ENCODE peak calls at places on chromosomes 5 and 9, in four cellular contexts. B is stomach, C is LoVo, F is HCEC 1CT. J is an unnamed sample.

GRCh38 chr5:177994063-177994462 is 2.0 kb downstream of the PROP1 start:
- DNase-seq in C (no peak), B (no peak), F (no peak), J (no peak)

GRCh38 chr5:51278458-51279049 is 104.7 kb upstream of the ISL1 start:
- DNase-seq in B (no peak), F (no peak), C (no peak), J (no peak)

GRCh38 chr5:39148983-39149534 is 70.3 kb downstream of the FYB1 start:
- DNase-seq in C (no peak), F (peak; percentile 20), B (no peak), J (peak; percentile 19)

GRCh38 chr5:14871084-14871572 is 450 bp downstream of the ANKH start:
- DNase-seq in F (peak; percentile 5), B (no peak), C (peak; percentile 23), J (peak; percentile 37)

GRCh38 chr9:130866474-130866965 is 30.1 kb downstream of the QRFP start:
- DNase-seq in B (peak; percentile 82), F (peak; percentile 84), C (peak; percentile 71), J (peak; percentile 94)

GRCh38 chr9:23551171-23551795 is 274.8 kb downstream of the ELAVL2 start:
- DNase-seq in C (no peak), F (no peak), B (no peak), J (no peak)

GRCh38 chr5:96434201-96434645 is 1.2 kb upstream of the PCSK1 start:
- DNase-seq in B (peak; percentile 63), F (peak; percentile 55), C (peak; percentile 72), J (peak; percentile 66)

GRCh38 chr5:135880801-135881200 is 14.8 kb downstream of the IL9 start:
- DNase-seq in F (no peak), C (peak; percentile 59), B (no peak), J (no peak)

GRCh38 chr5:10590226-10591047 is 26.6 kb downstream of the ANKRD33B start:
- DNase-seq in B (no peak), C (no peak), F (no peak), J (no peak)

GRCh38 chr5:16350816-16351215 is 114.8 kb downstream of the ZNF622 start:
- DNase-seq in F (no peak), B (no peak), C (peak; percentile 10), J (no peak)

GRCh38 chr5:140648132-140648432 is 453 bp downstream of the IK start:
- DNase-seq in F (no peak), B (no peak), C (no peak), J (no peak)

GRCh38 chr9:131735238-131736181 is 4.4 kb downstream of the RAPGEF1 start:
- DNase-seq in C (peak; percentile 84), F (peak; percentile 20), B (peak; percentile 56), J (peak; percentile 54)

GRCh38 chr5:71783891-71784290 is 64.8 kb downstream of the CARTPT start:
- DNase-seq in B (no peak), F (no peak), C (no peak), J (no peak)

GRCh38 chr5:91478096-91478495 is 95.0 kb upstream of the ARRDC3 start:
- DNase-seq in C (no peak), F (no peak), B (no peak), J (no peak)

GRCh38 chr5:113692466-113693204 is 179.1 kb downstream of the YTHDC2 start:
- DNase-seq in C (no peak), B (no peak), F (no peak), J (no peak)

GRCh38 chr9:134942421-134943119 is 24.9 kb upstream of the FCN1 start:
- DNase-seq in B (no peak), C (no peak), F (no peak), J (no peak)

GRCh38 chr5:155935723-155936122 is 391.2 kb upstream of the SGCD start:
- DNase-seq in C (no peak), F (no peak), B (no peak), J (no peak)

GRCh38 chr9:119020730-119021333 is 348.4 kb downstream of the BRINP1 start:
- DNase-seq in F (no peak), C (no peak), B (no peak), J (no peak)

GRCh38 chr5:83312672-83313071 is 158.9 kb upstream of the VCAN start:
- DNase-seq in F (no peak), C (no peak), B (no peak), J (no peak)

GRCh38 chr5:169385636-169386035 is 84.7 kb upstream of the SLIT3 start:
- DNase-seq in B (no peak), C (no peak), F (no peak), J (no peak)

GRCh38 chr5:113153512-113154097 is 177.0 kb downstream of the DCP2 start:
- DNase-seq in C (no peak), F (peak; percentile 61), B (no peak), J (no peak)

GRCh38 chr5:157165668-157166067 is 396 bp downstream of the GARIN3 start:
- DNase-seq in F (no peak), B (no peak), C (no peak), J (no peak)

GRCh38 chr9:126317513-126317912 is 9.1 kb upstream of the MVB12B start:
- DNase-seq in C (peak; percentile 21), B (no peak), F (no peak), J (no peak)

GRCh38 chr5:74772359-74772758 is 5.3 kb downstream of the NSA2 start:
- DNase-seq in B (no peak), F (peak; percentile 51), C (no peak), J (no peak)

GRCh38 chr9:104412238-104412637 is 91.8 kb upstream of the OR13F1 start:
- DNase-seq in B (no peak), C (no peak), F (no peak), J (peak; percentile 18)

GRCh38 chr5:143023447-143024096 is 253.4 kb downstream of the ARHGAP26 start:
- DNase-seq in F (no peak), C (no peak), B (peak; percentile 28), J (no peak)

GRCh38 chr5:76695336-76695735 is 20.6 kb upstream of the F2R start:
- DNase-seq in F (no peak), C (no peak), B (no peak), J (no peak)

GRCh38 chr9:75467141-75467540 is 378.8 kb downstream of the OSTF1 start:
- DNase-seq in C (no peak), B (no peak), F (no peak), J (no peak)

GRCh38 chr5:1509346-1510085 is 14.2 kb downstream of the LPCAT1 start:
- DNase-seq in B (peak; percentile 22), C (no peak), F (no peak), J (no peak)

GRCh38 chr9:134693011-134693410 is 51.4 kb downstream of the COL5A1 start:
- DNase-seq in F (no peak), B (no peak), C (no peak), J (no peak)

GRCh38 chr9:120486347-120486746 is 93.6 kb downstream of the CDK5RAP2 start:
- DNase-seq in C (no peak), B (peak; percentile 54), F (no peak), J (no peak)